ENCODE peak calls at places on chromosome 7, in seven cellular contexts. H, E, I, K, N, W and B are unnamed samples.

GRCh38 chr7:106493041-106493731 is 167.8 kb downstream of the CCDC71L start:
- DNase-seq in H (peak; percentile 40), E (no peak), I (no peak), K (no peak), N (no peak), W (no peak), B (no peak)

GRCh38 chr7:2654059-2654458 is 22.3 kb downstream of the TTYH3 start:
- DNase-seq in H (no peak), E (no peak), I (no peak), K (no peak), N (no peak), W (no peak), B (no peak)

GRCh38 chr7:92155108-92155755 is 21.0 kb upstream of the CYP51A1 start:
- DNase-seq in H (no peak), E (no peak), I (no peak), K (no peak), N (no peak), W (no peak), B (no peak)

GRCh38 chr7:90580051-90580450 is 16.1 kb upstream of the CDK14 start:
- DNase-seq in H (no peak), E (no peak), I (no peak), K (no peak), N (no peak), W (no peak), B (no peak)

GRCh38 chr7:16954326-16954725 is 72.5 kb upstream of the AGR3 start:
- DNase-seq in H (no peak), E (no peak), I (no peak), K (no peak), N (no peak), W (no peak), B (no peak)

GRCh38 chr7:143882020-143882610 is 19.9 kb downstream of the TCAF1 start:
- DNase-seq in H (peak; percentile 42), E (peak; percentile 59), I (peak; percentile 81), K (no peak), N (peak; percentile 34), W (no peak), B (peak; percentile 77)

GRCh38 chr7:23622469-23622868 is 25.3 kb downstream of the CCDC126 start:
- DNase-seq in H (no peak), E (peak; percentile 76), I (no peak), K (no peak), N (peak; percentile 13), W (no peak), B (no peak)

GRCh38 chr7:6167587-6168154 is 104.8 kb downstream of the CYTH3 start:
- DNase-seq in H (no peak), E (no peak), I (no peak), K (no peak), N (no peak), W (no peak), B (no peak)

GRCh38 chr7:137715546-137715945 is 131.2 kb downstream of the DGKI start:
- DNase-seq in H (no peak), E (peak; percentile 36), I (no peak), K (no peak), N (no peak), W (no peak), B (no peak)

GRCh38 chr7:100565133-100565571 is 8.5 kb downstream of the SAP25 start:
- DNase-seq in H (peak; percentile 42), E (no peak), I (no peak), K (no peak), N (no peak), W (no peak), B (no peak)

GRCh38 chr7:6365451-6365850 is 82.3 kb downstream of the DAGLB start:
- DNase-seq in H (no peak), E (no peak), I (no peak), K (no peak), N (no peak), W (no peak), B (no peak)

GRCh38 chr7:52634996-52635395 is 400.4 kb upstream of the POM121L12 start:
- DNase-seq in H (no peak), E (no peak), I (no peak), K (no peak), N (no peak), W (no peak), B (no peak)

GRCh38 chr7:332646-333398 is 42.9 kb downstream of the FOXL3 start:
- DNase-seq in H (peak; percentile 89), E (peak; percentile 36), I (peak; percentile 61), K (peak; percentile 34), N (peak; percentile 25), W (peak; percentile 81), B (peak; percentile 77)
- TF ChIP-seq CTCF in H (peak; percentile 96), E (peak; percentile 74), I (peak; percentile 76), K (peak; percentile 43), N (peak; percentile 71), W (peak; percentile 88), B (peak; percentile 86)

GRCh38 chr7:907158-907980 is 31.0 kb downstream of the GET4 start:
- DNase-seq in H (no peak), E (no peak), I (no peak), K (no peak), N (no peak), W (no peak), B (no peak)

GRCh38 chr7:908159-908918 is 32.0 kb downstream of the GET4 start:
- DNase-seq in H (no peak), E (no peak), I (no peak), K (no peak), N (no peak), W (no peak), B (no peak)

GRCh38 chr7:910441-910861 is 34.1 kb downstream of the GET4 start:
- DNase-seq in H (no peak), E (no peak), I (no peak), K (no peak), N (no peak), W (no peak), B (no peak)

GRCh38 chr7:910931-911431 is 34.6 kb downstream of the GET4 start:
- DNase-seq in H (no peak), E (no peak), I (no peak), K (no peak), N (no peak), W (no peak), B (no peak)

DNA sequence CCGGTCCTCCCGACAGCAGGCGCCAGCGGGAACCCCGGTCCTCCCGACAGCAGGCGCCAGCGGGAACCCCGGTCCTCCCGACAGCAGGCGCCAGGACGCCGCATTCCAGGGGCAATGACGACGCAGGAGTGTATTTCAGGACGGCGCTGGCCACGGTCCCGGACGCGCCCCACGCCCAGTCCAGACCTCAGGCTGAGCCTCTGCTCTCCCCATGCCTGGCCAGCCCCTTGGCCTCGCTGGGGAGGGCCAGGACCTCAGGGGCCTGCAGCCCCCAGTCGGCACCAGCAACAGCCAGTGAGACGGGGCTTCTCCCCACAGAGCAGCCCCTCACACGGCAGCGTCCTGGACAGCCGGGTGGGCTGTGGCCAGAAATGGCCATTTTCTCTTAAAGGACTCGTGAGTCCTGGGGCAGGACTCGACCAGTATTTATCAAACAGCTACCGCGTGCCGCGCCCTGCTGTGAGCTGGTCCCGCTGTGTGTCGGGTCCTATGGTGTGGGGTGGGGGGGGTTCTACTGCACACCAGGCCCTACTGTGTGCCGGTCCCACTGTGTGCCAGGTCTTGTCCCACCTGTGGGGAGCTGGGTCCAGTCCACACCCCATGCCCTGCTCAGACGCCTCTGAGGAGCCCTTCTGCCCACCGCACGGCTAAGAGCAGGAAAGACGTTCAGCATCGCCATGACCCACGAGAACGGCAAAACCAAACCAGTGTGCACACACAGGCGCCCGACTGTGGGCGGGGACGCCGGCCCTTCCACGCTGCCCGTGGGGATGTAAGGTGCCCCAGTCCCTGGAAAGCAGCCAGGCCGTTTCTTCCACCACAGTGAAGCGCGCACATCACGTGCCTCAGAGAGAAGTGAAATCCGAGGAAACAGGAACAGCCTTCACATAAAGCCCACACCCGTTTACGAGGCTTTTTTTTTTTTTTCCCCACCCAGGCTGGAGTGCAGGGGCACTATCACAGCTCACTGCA is 33.3 kb downstream of the GET4 start:
- DNase-seq in H (peak; percentile 77), E (peak; percentile 15), I (no peak), K (peak; percentile 39), N (peak; percentile 45), W (peak; percentile 50), B (peak; percentile 69)
- H3K4me3 ChIP-seq in H (peak overlapping the region; percentile 32), E (no peak overlapping the region), I (no peak overlapping the region), K (no peak overlapping the region), N (no peak overlapping the region), W (peak overlapping the region; percentile 42), B (no peak overlapping the region)

DNA sequence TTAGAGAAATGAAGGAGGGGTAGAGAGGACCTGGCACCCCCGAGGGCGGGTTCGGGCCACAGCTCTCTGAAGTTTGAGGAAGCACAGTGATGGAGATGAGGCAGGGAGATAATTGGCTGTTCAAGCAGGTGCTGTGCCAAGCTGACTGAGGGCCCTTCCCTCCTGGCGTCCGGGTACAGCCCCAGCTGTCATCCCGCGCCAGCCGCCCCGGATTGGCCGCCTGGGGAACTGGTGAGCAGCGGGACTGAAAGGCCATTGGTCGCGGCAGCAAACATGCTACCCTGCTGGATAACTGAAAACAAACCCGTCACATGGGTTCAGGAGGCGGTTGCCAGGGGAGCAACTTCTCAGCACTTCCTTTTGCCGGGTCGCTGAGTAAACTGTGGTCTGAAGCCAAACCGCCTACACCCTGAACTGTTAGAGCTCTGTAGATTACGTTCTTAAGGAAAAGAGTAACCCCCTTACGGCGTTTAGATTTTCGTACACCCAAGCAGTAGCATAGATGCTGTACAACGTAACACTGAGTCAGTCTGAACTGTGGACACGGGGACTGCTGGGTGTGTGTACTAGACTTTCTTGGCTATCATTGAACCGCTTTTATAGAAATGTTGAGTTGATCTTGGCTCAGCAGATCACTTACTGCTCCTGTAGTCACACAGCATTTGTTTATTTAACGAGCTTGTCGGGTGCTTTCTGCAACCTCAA is 1.3 kb downstream of the INSIG1 start:
- DNase-seq in H (peak; percentile 94), E (peak; percentile 98), I (peak; percentile 89), K (peak; percentile 99), N (peak; percentile 96), W (peak; percentile 98), B (peak; percentile 98)
- TF ChIP-seq POLR2A in H (peak; percentile 51), E (peak; percentile 55), I (peak; percentile 45), K (peak; percentile 70), N (peak; percentile 79), W (no peak), B (peak; percentile 34)

DNA sequence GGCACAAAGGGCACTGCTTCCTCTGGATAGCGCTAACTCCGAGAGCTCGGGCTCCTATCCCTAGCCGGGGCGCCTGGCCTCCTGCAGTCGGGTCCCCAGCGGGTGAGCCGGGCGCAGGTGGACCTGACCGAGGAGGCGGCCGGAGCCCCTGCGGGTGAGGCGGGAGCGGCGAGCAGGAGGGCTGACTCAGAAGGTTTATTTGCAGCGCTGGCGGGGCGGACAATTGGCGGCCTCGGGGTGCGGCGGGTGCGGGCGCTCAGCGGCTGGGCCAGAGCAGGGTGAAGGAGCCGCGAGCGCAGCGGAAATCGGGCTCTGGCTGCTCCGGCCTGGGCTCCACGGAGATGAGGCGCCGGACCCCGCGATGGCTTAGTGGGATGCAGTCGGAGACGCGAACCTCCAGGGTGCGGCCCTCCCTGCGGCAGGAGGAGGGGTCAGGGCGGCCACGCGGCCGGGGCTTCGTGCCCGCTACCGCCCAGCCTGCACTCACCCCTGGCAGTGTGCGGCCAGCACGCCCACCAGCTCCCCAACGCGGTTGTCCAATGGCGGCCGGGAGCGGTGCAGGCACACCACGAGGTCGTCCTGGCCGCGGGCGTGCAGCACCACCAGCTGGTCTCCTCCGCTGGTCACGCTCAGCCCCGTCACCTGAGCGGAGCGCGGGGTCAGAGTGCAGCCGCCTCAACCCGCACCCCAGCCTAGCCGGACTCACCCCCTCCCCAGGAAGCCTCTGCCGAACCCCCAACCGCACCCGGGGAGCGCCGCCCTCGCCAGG is 16.1 kb downstream of the MYO1G start:
- DNase-seq in H (no peak), E (no peak), I (no peak), K (peak; percentile 24), N (no peak), W (no peak), B (no peak)
- TF ChIP-seq CTCF in H (no peak), E (no peak), I (no peak), K (no peak), N (no peak), W (no peak), B (no peak)

GRCh38 chr7:151410405-151411390 is 860 bp upstream of the WDR86 start:
- DNase-seq in H (no peak), E (no peak), I (no peak), K (no peak), N (no peak), W (no peak), B (no peak)
- H3K4me3 ChIP-seq in H (peak overlapping the region; percentile 32), E (peak overlapping the region; percentile 36), I (peak overlapping the region; percentile 44), K (no peak overlapping the region), N (peak overlapping the region; percentile 45), W (peak overlapping the region; percentile 46), B (no peak overlapping the region)